ENCODE peak calls at places on chromosomes 7 and 10, in four cellular contexts. One of them, this sample, is unnamed.

GRCh38 chr10:118118751-118119150 is 72.0 kb upstream of the RAB11FIP2 start:
- DNase-seq in K562: no peak
- DNase-seq in HepG2: no peak
- DNase-seq in Panc1: no peak
- DNase-seq in this sample: no peak

GRCh38 chr7:23615331-23615730 is 18.1 kb downstream of the CCDC126 start:
- DNase-seq in HepG2: no peak
- DNase-seq in Panc1: no peak
- DNase-seq in K562: no peak
- DNase-seq in this sample: no peak

GRCh38 chr7:100897111-100897608 is 1.5 kb upstream of the ACHE start:
- DNase-seq in Panc1: no peak
- DNase-seq in HepG2: no peak
- DNase-seq in K562: peak
- DNase-seq in this sample: no peak

GRCh38 chr10:54065106-54065505 is 735.9 kb downstream of the PCDH15 start:
- DNase-seq in HepG2: no peak
- DNase-seq in K562: no peak
- DNase-seq in Panc1: no peak
- DNase-seq in this sample: no peak

GRCh38 chr10:36489928-36490279 is 635.5 kb upstream of the ANKRD30A start:
- DNase-seq in HepG2: no peak
- DNase-seq in Panc1: no peak
- DNase-seq in K562: no peak
- DNase-seq in this sample: no peak

GRCh38 chr10:104441601-104442000 is 88.0 kb downstream of the CFAP58 start:
- DNase-seq in Panc1: no peak
- DNase-seq in K562: no peak
- DNase-seq in HepG2: no peak
- DNase-seq in this sample: no peak

GRCh38 chr10:117360994-117361667 is 14.1 kb downstream of the PDZD8 start:
- DNase-seq in K562: no peak
- DNase-seq in Panc1: no peak
- DNase-seq in HepG2: peak
- DNase-seq in this sample: no peak

GRCh38 chr10:57992321-57993077 is 275.2 kb downstream of the IPMK start:
- DNase-seq in K562: no peak
- DNase-seq in Panc1: no peak
- DNase-seq in HepG2: no peak
- DNase-seq in this sample: no peak

GRCh38 chr7:128053023-128053422 is 21.8 kb upstream of the LRRC4 start:
- DNase-seq in Panc1: no peak
- DNase-seq in K562: peak
- DNase-seq in HepG2: no peak
- DNase-seq in this sample: no peak

GRCh38 chr10:71390921-71391690 is 5.6 kb upstream of the CDH23 start:
- DNase-seq in K562: no peak
- DNase-seq in Panc1: no peak
- DNase-seq in HepG2: no peak
- DNase-seq in this sample: no peak

GRCh38 chr10:17213646-17214349 is 12.3 kb upstream of the TRDMT1 start:
- DNase-seq in Panc1: no peak
- DNase-seq in HepG2: no peak
- DNase-seq in K562: no peak
- DNase-seq in this sample: no peak

GRCh38 chr10:6591668-6592067 is 11.6 kb upstream of the PRKCQ start:
- DNase-seq in HepG2: no peak
- DNase-seq in Panc1: no peak
- DNase-seq in K562: no peak
- DNase-seq in this sample: no peak

GRCh38 chr7:151104411-151105235 is 18.3 kb downstream of the AGAP3 start:
- DNase-seq in Panc1: no peak
- DNase-seq in HepG2: no peak
- DNase-seq in K562: no peak
- DNase-seq in this sample: no peak

DNA sequence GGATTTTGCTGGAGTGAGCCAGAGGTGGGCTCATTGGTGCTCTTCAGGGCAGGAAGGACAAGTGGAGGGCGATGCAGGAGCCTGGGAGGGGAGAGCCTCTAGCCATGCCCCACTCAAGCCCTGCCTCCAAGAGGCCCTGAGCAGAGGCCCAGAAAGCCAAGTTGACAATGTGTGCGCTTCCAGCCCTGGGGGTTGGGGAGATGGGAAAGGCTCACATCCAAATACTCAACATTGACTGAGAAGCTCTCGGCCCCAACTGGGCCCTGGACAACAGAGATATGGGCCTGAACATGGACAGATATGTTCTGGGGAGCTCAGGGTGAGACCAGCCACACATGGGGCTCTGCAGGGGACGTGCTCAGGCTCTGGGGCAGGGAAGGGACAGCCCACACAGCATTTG is 39.0 kb downstream of the FRMPD2 start:
- DNase-seq in Panc1: no peak
- DNase-seq in HepG2: no peak
- DNase-seq in K562: no peak
- DNase-seq in this sample: no peak
- TF ChIP-seq TCF7L2 in Panc1: no peak
- TF ChIP-seq TCF7L2 in HepG2: no peak
- TF ChIP-seq TCF7L2 in K562: no peak
- TF ChIP-seq TCF7L2 in this sample: no peak

GRCh38 chr7:28165221-28165807 is 15.3 kb downstream of the JAZF1 start:
- DNase-seq in K562: no peak
- DNase-seq in HepG2: no peak
- DNase-seq in Panc1: no peak
- DNase-seq in this sample: no peak

GRCh38 chr7:28157826-28158416 is 22.7 kb downstream of the JAZF1 start:
- DNase-seq in K562: no peak
- DNase-seq in Panc1: no peak
- DNase-seq in HepG2: no peak
- DNase-seq in this sample: no peak

GRCh38 chr7:28163955-28164354 is 16.6 kb downstream of the JAZF1 start:
- DNase-seq in Panc1: no peak
- DNase-seq in HepG2: no peak
- DNase-seq in K562: no peak
- DNase-seq in this sample: no peak

GRCh38 chr7:28160551-28160991 is 20.0 kb downstream of the JAZF1 start:
- DNase-seq in Panc1: no peak
- DNase-seq in K562: no peak
- DNase-seq in HepG2: no peak
- DNase-seq in this sample: no peak

GRCh38 chr7:28161319-28161718 is 19.3 kb downstream of the JAZF1 start:
- DNase-seq in K562: no peak
- DNase-seq in Panc1: no peak
- DNase-seq in HepG2: no peak
- DNase-seq in this sample: no peak
- TF ChIP-seq CTCF in K562: no peak
- TF ChIP-seq CTCF in Panc1: no peak
- TF ChIP-seq CTCF in HepG2: no peak
- TF ChIP-seq CTCF in this sample: no peak

GRCh38 chr10:89625041-89625765 is 19.8 kb downstream of the PANK1 start:
- DNase-seq in K562: no peak
- DNase-seq in Panc1: no peak
- DNase-seq in HepG2: no peak
- DNase-seq in this sample: no peak
- TF ChIP-seq TCF7L2 in K562: no peak
- TF ChIP-seq TCF7L2 in Panc1: no peak
- TF ChIP-seq TCF7L2 in HepG2: no peak
- TF ChIP-seq TCF7L2 in this sample: no peak

GRCh38 chr10:62050627-62050924 is 149.1 kb downstream of the ARID5B start:
- DNase-seq in Panc1: no peak
- DNase-seq in K562: no peak
- DNase-seq in HepG2: no peak
- DNase-seq in this sample: no peak

GRCh38 chr10:62048473-62048872 is 147.0 kb downstream of the ARID5B start:
- DNase-seq in Panc1: no peak
- DNase-seq in HepG2: no peak
- DNase-seq in K562: no peak
- DNase-seq in this sample: no peak

GRCh38 chr10:62047960-62048383 is 146.5 kb downstream of the ARID5B start:
- DNase-seq in K562: no peak
- DNase-seq in HepG2: peak
- DNase-seq in Panc1: no peak
- DNase-seq in this sample: no peak

GRCh38 chr10:62049815-62050626 is 148.5 kb downstream of the ARID5B start:
- DNase-seq in K562: no peak
- DNase-seq in Panc1: no peak
- DNase-seq in HepG2: no peak
- DNase-seq in this sample: no peak

DNA sequence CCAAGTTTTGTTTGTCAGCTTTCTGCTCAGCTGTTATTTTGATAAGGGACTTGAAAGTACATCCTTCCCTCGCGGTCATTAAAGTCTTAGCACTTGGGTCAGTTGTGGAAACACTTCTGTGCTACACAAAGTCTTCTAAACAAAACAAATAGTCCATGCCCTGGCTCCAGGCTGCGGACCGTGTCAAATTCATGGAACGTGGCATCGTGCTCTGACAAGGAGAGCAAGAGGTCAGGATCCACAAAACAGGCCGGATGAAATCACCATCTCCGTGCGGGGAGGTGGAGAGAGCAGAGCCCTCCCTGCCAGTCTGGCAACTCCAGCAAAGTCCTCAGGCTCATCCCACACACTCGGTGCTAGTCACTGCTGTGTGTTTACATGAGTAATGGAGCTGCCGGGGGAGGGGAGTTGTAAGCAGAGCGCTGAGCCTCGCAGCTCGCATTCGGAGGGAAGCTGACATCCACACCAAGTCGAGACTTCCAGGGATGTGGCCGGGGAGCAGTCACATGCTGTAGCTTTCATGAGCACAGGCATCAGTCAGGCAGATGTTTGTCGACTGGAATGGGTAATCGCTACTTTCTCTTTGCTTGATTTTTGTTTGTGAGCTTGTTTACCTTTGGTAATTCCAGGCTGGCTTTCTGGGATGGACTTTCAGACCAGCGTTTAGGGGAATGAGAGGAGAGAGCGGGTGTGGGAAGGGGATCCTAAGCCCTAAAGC is 147.6 kb downstream of the ARID5B start:
- DNase-seq in Panc1: peak
- DNase-seq in HepG2: peak
- DNase-seq in K562: peak
- DNase-seq in this sample: no peak
- TF ChIP-seq CTCF in Panc1: no peak
- TF ChIP-seq CTCF in HepG2: no peak
- TF ChIP-seq CTCF in K562: no peak
- TF ChIP-seq CTCF in this sample: no peak

GRCh38 chr7:122616951-122617350 is 82.0 kb downstream of the RNF133 start:
- DNase-seq in HepG2: no peak
- DNase-seq in K562: no peak
- DNase-seq in Panc1: no peak
- DNase-seq in this sample: no peak
- TF ChIP-seq TCF7L2 in HepG2: no peak
- TF ChIP-seq TCF7L2 in K562: no peak
- TF ChIP-seq TCF7L2 in Panc1: no peak
- TF ChIP-seq TCF7L2 in this sample: no peak